ENCODE peak calls at places on chromosomes 11 and 22, in seven cellular contexts. C is body of pancreas, P is fibroblast of lung, J is PC-3, X is tibial artery, Q is K562, W is heart right ventricle. R is an unnamed sample.

GRCh38 chr11:75938543-75938942 is 123.5 kb downstream of the UVRAG start:
- DNase-seq in C (no peak), P (peak; percentile 43), J (peak; percentile 17), X (no peak), Q (no peak), W (no peak), R (no peak)

GRCh38 chr11:76863196-76863777 is 2.6 kb downstream of the ACER3 start:
- DNase-seq in C (no peak), P (no peak), J (no peak), X (no peak), Q (no peak), W (no peak), R (no peak)

GRCh38 chr11:118313242-118313641 is 8.7 kb downstream of the CD3E start:
- DNase-seq in C (no peak), P (no peak), J (no peak), X (no peak), Q (no peak), W (no peak), R (no peak)

GRCh38 chr22:24496234-24496633 is 1.1 kb downstream of the UPB1 start:
- DNase-seq in C (no peak), P (no peak), J (no peak), X (no peak), Q (no peak), W (no peak), R (no peak)

GRCh38 chr11:112355726-112356125 is 95.1 kb upstream of the PLET1 start:
- DNase-seq in C (no peak), P (peak; percentile 12), J (peak; percentile 59), X (no peak), Q (peak; percentile 40), W (no peak), R (no peak)

GRCh38 chr11:1205121-1205986 is 17.5 kb upstream of the MUC5B start:
- DNase-seq in C (peak; percentile 7), P (no peak), J (no peak), X (peak; percentile 58), Q (no peak), W (no peak), R (no peak)

GRCh38 chr22:36077261-36077660 is 48.6 kb upstream of the RBFOX2 start:
- DNase-seq in C (no peak), P (peak; percentile 40), J (peak; percentile 20), X (no peak), Q (no peak), W (no peak), R (no peak)

GRCh38 chr11:62456630-62457029 is 37.8 kb downstream of the SCGB1A1 start:
- DNase-seq in C (no peak), P (no peak), J (no peak), X (no peak), Q (no peak), W (no peak), R (no peak)

GRCh38 chr22:20977516-20978170 is 4.5 kb upstream of the LZTR1 start:
- DNase-seq in C (no peak), P (no peak), J (no peak), X (no peak), Q (no peak), W (no peak), R (no peak)

GRCh38 chr22:49668402-49668801 is 159.3 kb downstream of the BRD1 start:
- DNase-seq in C (no peak), P (no peak), J (no peak), X (peak; percentile 58), Q (no peak), W (no peak), R (no peak)

GRCh38 chr11:83691387-83692088 is 405.4 kb upstream of the CCDC90B start:
- DNase-seq in C (peak; percentile 25), P (peak; percentile 12), J (no peak), X (no peak), Q (no peak), W (peak; percentile 47), R (no peak)

GRCh38 chr22:37145415-37146385 is 4.0 kb downstream of the IL2RB start:
- DNase-seq in C (no peak), P (no peak), J (no peak), X (no peak), Q (no peak), W (no peak), R (no peak)

GRCh38 chr22:37148742-37149665 is 712 bp downstream of the IL2RB start:
- DNase-seq in C (no peak), P (no peak), J (no peak), X (no peak), Q (no peak), W (no peak), R (no peak)

GRCh38 chr22:37148031-37148651 is 1.6 kb downstream of the IL2RB start:
- DNase-seq in C (no peak), P (no peak), J (no peak), X (no peak), Q (no peak), W (no peak), R (no peak)

GRCh38 chr22:37147186-37147990 is 2.3 kb downstream of the IL2RB start:
- DNase-seq in C (no peak), P (no peak), J (no peak), X (no peak), Q (no peak), W (no peak), R (no peak)

GRCh38 chr22:37146507-37147180 is 3.1 kb downstream of the IL2RB start:
- DNase-seq in C (no peak), P (no peak), J (no peak), X (no peak), Q (no peak), W (no peak), R (no peak)
- H3K4me3 ChIP-seq in C (no peak overlapping the region), P (no peak overlapping the region), J (no peak overlapping the region), X (no peak overlapping the region), Q (no peak overlapping the region), W (no peak overlapping the region), R (no peak overlapping the region)

GRCh38 chr22:44325718-44326548 is 13.2 kb upstream of the SHISAL1 start:
- DNase-seq in C (no peak), P (peak; percentile 56), J (peak; percentile 28), X (no peak), Q (no peak), W (no peak), R (no peak)

GRCh38 chr22:44329179-44329796 is 16.5 kb upstream of the SHISAL1 start:
- DNase-seq in C (no peak), P (no peak), J (peak; percentile 61), X (no peak), Q (no peak), W (no peak), R (no peak)

GRCh38 chr22:44328762-44329161 is 16.0 kb upstream of the SHISAL1 start:
- DNase-seq in C (no peak), P (no peak), J (no peak), X (no peak), Q (no peak), W (no peak), R (no peak)

GRCh38 chr22:44328326-44328725 is 15.6 kb upstream of the SHISAL1 start:
- DNase-seq in C (no peak), P (no peak), J (no peak), X (no peak), Q (no peak), W (no peak), R (no peak)

GRCh38 chr22:44326549-44326881 is 13.8 kb upstream of the SHISAL1 start:
- DNase-seq in C (no peak), P (no peak), J (no peak), X (no peak), Q (no peak), W (no peak), R (no peak)
- H3K4me3 ChIP-seq in C (no peak overlapping the region), P (peak overlapping the region; percentile 87), J (peak overlapping the region; percentile 91), X (peak overlapping the region; percentile 46), Q (no peak overlapping the region), W (peak overlapping the region; percentile 32), R (peak overlapping the region; percentile 66)

GRCh38 chr11:9091044-9091936 is at the start of gene SCUBE2:
- DNase-seq in C (no peak), P (no peak), J (no peak), X (no peak), Q (peak; percentile 42), W (no peak), R (no peak)
- H3K4me3 ChIP-seq in C (peak within 1 kb of the TSS; percentile 26), P (peak within 1 kb of the TSS; percentile 34), J (peak within 1 kb of the TSS; percentile 58), X (peak within 1 kb of the TSS; percentile 49), Q (no peak within 1 kb of the TSS), W (peak within 1 kb of the TSS; percentile 54), R (peak within 1 kb of the TSS; percentile 52)

DNA sequence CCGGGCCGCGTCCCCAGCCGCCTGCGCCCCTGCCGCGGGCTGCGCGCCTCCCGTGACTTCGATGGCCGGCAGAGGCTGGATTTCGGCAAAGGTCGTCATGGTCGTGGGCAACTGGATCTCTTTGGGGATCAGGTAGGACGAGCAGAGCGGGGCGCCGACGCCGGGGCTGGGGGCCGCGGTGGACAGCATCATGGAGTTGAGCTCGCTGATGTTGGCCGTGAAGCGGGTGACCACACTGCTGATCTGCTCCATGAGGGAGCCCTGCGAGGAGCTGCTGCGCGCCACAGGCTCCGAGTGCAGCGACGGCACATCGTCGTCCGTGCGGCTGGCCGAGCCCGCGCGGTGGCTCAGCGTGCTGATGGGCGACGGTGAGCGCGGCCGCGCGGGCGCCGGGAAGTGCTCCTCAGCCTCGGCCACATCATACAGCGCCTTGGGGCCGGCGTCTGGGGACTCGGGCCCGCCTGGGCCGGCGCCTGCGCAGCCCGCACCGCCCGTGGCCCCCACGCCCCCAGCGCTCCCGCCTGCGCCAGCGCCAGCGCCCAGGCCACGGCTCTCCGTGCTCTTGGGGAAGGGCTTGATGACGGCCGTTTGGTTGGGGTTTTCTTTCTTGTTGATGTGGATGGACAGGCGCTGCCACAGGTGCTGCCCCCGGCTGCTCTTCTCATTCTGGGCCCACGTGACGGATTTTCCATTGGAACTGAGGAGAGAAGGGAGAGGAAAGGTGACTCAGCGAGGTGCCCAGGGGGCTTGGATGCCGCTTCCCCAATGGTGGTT is 171.5 kb upstream of the CTSC start:
- DNase-seq in C (no peak), P (peak; percentile 49), J (no peak), X (peak; percentile 62), Q (no peak), W (no peak), R (no peak)
- H3K4me3 ChIP-seq in C (peak overlapping the region; percentile 8), P (no peak overlapping the region), J (no peak overlapping the region), X (peak overlapping the region; percentile 35), Q (no peak overlapping the region), W (peak overlapping the region; percentile 23), R (peak overlapping the region; percentile 49)